ENCODE peak calls at places on chromosomes 12 and 14, in four cellular contexts. N, S, P and U are unnamed samples.
A peak's percentile ranks its signal among the peaks of the same experiment; 100 is the strongest.

GRCh38 chr12:32272465-32272864 is 126.9 kb upstream of the FGD4 start:
- DNase-seq in S (no peak), N (no peak), P (peak; percentile 71), U (no peak)

GRCh38 chr14:100726467-100726811 is 253 bp upstream of the DLK1 start:
- DNase-seq in N (peak; percentile 26), P (no peak), S (no peak), U (no peak)

GRCh38 chr12:5870183-5870582 is 74.9 kb downstream of the ANO2 start:
- DNase-seq in N (no peak), S (no peak), P (no peak), U (no peak)

GRCh38 chr14:91326514-91326832 is 82.0 kb upstream of the GPR68 start:
- DNase-seq in N (no peak), P (no peak), S (no peak), U (no peak)

GRCh38 chr14:28629328-28630004 is 137.1 kb upstream of the FOXG1 start:
- DNase-seq in N (no peak), P (no peak), S (no peak), U (no peak)

GRCh38 chr12:49671051-49671765 is 36.0 kb downstream of the FMNL3 start:
- DNase-seq in P (peak; percentile 21), N (no peak), S (no peak), U (no peak)

GRCh38 chr12:119182701-119183493 is 4.2 kb downstream of the HSPB8 start:
- DNase-seq in P (no peak), S (no peak), N (no peak), U (no peak)

GRCh38 chr12:45613306-45613705 is 116.2 kb upstream of the ARID2 start:
- DNase-seq in N (no peak), P (no peak), S (no peak), U (no peak)

GRCh38 chr14:106556665-106557289 is 1030.4 kb downstream of the TMEM121 start:
- DNase-seq in S (peak; percentile 62), P (peak; percentile 46), N (no peak), U (no peak)

GRCh38 chr14:23103581-23103980 is 1.2 kb downstream of the CIROP start:
- DNase-seq in P (no peak), N (no peak), S (no peak), U (no peak)

GRCh38 chr14:104395941-104396681 is 183.5 kb upstream of the C14orf180 start:
- DNase-seq in S (peak; percentile 15), P (no peak), N (peak; percentile 28), U (peak; percentile 16)

GRCh38 chr12:124341645-124342069 is 46.8 kb downstream of the RFLNA start:
- DNase-seq in P (no peak), N (no peak), S (no peak), U (no peak)

GRCh38 chr12:6062427-6063378 is 61.8 kb downstream of the VWF start:
- DNase-seq in N (no peak), P (peak; percentile 48), S (no peak), U (no peak)

GRCh38 chr12:92649511-92650227 is 53.1 kb upstream of the PLEKHG7 start:
- DNase-seq in N (no peak), S (peak; percentile 55), P (peak; percentile 74), U (no peak)

GRCh38 chr14:106224694-106224971 is 698.2 kb downstream of the TMEM121 start:
- DNase-seq in N (no peak), S (no peak), P (no peak), U (no peak)

GRCh38 chr12:46388427-46388992 is 15.9 kb upstream of the SLC38A2 start:
- DNase-seq in N (no peak), P (peak; percentile 48), S (no peak), U (no peak)

GRCh38 chr12:95605087-95605486 is 53.8 kb upstream of the USP44 start:
- DNase-seq in S (no peak), N (no peak), P (no peak), U (no peak)

GRCh38 chr12:110179291-110179690 is 55.1 kb downstream of the IFT81 start:
- DNase-seq in S (no peak), N (no peak), P (no peak), U (no peak)

GRCh38 chr12:18383203-18383602 is 121.9 kb downstream of the PIK3C2G start:
- DNase-seq in N (no peak), P (no peak), S (no peak), U (no peak)

GRCh38 chr12:69501154-69501895 is 31.1 kb downstream of the FRS2 start:
- DNase-seq in N (no peak), S (no peak), P (no peak), U (no peak)

GRCh38 chr14:58805605-58806358 is 168.0 kb downstream of the DACT1 start:
- DNase-seq in P (no peak), S (no peak), N (no peak), U (no peak)

GRCh38 chr12:119236372-119236771 is 57.6 kb downstream of the HSPB8 start:
- DNase-seq in P (no peak), S (no peak), N (no peak), U (no peak)

GRCh38 chr12:56437430-56438176 is 11.6 kb downstream of the TIMELESS start:
- DNase-seq in P (no peak), N (no peak), S (no peak), U (no peak)

GRCh38 chr12:70576341-70577282 is 60.6 kb downstream of the PTPRB start:
- DNase-seq in P (peak; percentile 66), N (no peak), S (no peak), U (no peak)

GRCh38 chr12:19645823-19646222 is 206.5 kb downstream of the AEBP2 start:
- DNase-seq in N (no peak), P (no peak), S (no peak), U (no peak)

GRCh38 chr12:42541965-42542364 is 47.6 kb downstream of the PRICKLE1 start:
- DNase-seq in S (no peak), N (no peak), P (no peak), U (no peak)

GRCh38 chr12:12011880-12012260 is 58.9 kb upstream of the BCL2L14 start:
- DNase-seq in N (no peak), P (no peak), S (no peak), U (no peak)

GRCh38 chr14:54225457-54225856 is 171.3 kb upstream of the CDKN3 start:
- DNase-seq in S (no peak), N (no peak), P (no peak), U (no peak)

GRCh38 chr14:97282644-97283403 is 485.6 kb downstream of the VRK1 start:
- DNase-seq in S (no peak), N (no peak), P (no peak), U (no peak)

GRCh38 chr14:94114589-94115067 is 4.1 kb downstream of the IFI27 start:
- DNase-seq in P (no peak), S (no peak), N (no peak), U (peak; percentile 59)

GRCh38 chr12:41962171-41962572 is 182.5 kb downstream of the GXYLT1 start:
- DNase-seq in P (no peak), N (peak; percentile 65), S (no peak), U (peak; percentile 69)

GRCh38 chr12:44961887-44962286 is 85.8 kb upstream of the NELL2 start:
- DNase-seq in S (no peak), P (no peak), N (no peak), U (no peak)

GRCh38 chr12:113766880-113767878 is 198.9 kb downstream of the RBM19 start:
- DNase-seq in N (no peak), P (no peak), S (no peak), U (no peak)

GRCh38 chr14:104009297-104009696 is 67.0 kb upstream of the RD3L start:
- DNase-seq in S (no peak), N (no peak), P (no peak), U (no peak)

DNA sequence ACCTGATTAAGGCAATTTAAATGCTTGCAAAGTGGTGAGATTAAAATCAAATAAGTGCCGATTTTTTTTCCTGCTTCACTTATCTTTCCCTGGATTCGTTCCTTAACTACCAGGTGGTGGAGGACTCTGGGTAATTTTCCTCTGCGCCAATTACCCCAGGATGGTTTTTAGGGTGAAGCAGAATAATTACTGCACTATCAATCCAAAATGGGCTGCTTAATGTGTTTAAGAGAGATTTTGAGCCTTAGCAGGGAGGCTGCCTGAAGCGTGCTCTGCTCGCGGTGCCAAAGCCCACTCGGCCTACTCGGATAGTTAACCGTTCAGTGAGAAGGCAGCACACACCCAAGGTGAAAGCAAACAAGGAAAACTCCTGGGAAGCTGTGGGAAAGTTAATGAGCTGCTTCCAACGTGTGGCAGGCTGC is 274.9 kb upstream of the LMO3 start:
- DNase-seq in N (no peak), P (no peak), S (no peak), U (no peak)
- H3K4me3 ChIP-seq in N (no peak overlapping the region), P (no peak overlapping the region), S (no peak overlapping the region), U (no peak overlapping the region)

GRCh38 chr12:15000575-15000974 is 27.7 kb downstream of the PDE6H start:
- DNase-seq in N (no peak), P (no peak), S (no peak), U (no peak)
- H3K27ac ChIP-seq in N (peak overlapping the region; percentile 34), P (no peak overlapping the region), S (no peak overlapping the region), U (no peak overlapping the region)

GRCh38 chr12:21773799-21774198 is 707 bp downstream of the KCNJ8 start:
- DNase-seq in S (no peak), N (no peak), P (no peak), U (no peak)

GRCh38 chr12:21774358-21775129 is at the start of gene KCNJ8:
- DNase-seq in N (peak; percentile 81), S (peak; percentile 62), P (peak; percentile 16), U (peak; percentile 94)

GRCh38 chr12:21776242-21776641 is 1.7 kb upstream of the KCNJ8 start:
- DNase-seq in N (no peak), P (no peak), S (no peak), U (no peak)

GRCh38 chr12:21773263-21773741 is 1.2 kb downstream of the KCNJ8 start:
- DNase-seq in S (peak; percentile 46), P (no peak), N (peak; percentile 72), U (peak; percentile 80)

DNA sequence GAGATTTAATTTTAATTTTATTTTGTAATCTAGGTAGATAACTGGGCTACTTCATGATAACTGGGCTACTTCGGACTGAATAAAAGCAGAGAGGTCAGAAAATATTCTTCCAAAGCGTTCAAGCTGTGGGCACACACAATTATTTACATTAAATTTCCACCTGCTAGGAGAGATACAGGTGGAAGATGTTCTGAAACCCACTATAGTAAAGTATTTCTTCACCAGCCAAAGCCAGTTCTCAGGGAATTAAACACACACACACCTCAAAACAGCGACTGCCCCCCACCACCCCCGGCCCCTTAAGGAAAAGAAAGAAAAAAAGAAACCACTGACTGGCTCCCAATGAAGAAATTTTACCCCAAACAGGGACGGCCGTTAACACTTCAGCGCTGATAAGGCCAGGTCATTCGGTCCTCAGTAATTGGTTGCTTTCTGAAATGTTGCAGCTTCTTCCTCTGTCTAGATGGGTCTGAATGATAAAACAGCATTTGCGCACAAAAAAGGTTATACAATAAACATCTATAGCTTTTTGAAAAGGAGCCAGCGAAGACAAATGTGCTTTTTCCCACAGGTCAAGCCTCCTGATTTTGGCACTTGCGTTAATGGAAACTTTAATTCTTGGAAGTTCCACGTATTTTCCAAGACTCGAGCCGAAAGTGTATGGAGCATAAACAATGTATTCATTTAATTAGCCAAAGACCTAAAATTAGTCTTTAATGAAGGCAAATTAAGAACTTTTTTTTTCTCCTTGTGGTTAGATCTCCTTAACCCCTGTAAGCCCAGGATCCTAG is 819 bp upstream of the KCNJ8 start:
- DNase-seq in P (no peak), N (no peak), S (no peak), U (no peak)
- H3K4me1 ChIP-seq in P (no peaks in the 10 kb centered on the region), N (no peaks in the 10 kb centered on the region), S (peaks cover 5% of the 10 kb centered on the region), U (peaks cover 4% of the 10 kb centered on the region)

GRCh38 chr14:101843665-101844064 is 82.2 kb downstream of the PPP2R5C start:
- DNase-seq in S (no peak), N (no peak), P (peak; percentile 80), U (no peak)

GRCh38 chr14:101844752-101845151 is 83.2 kb downstream of the PPP2R5C start:
- DNase-seq in N (no peak), P (no peak), S (no peak), U (no peak)

GRCh38 chr14:101845496-101845895 is 84.0 kb downstream of the PPP2R5C start:
- DNase-seq in S (no peak), P (no peak), N (no peak), U (no peak)

GRCh38 chr14:101843038-101843437 is 81.5 kb downstream of the PPP2R5C start:
- DNase-seq in P (no peak), N (no peak), S (no peak), U (no peak)

GRCh38 chr14:101844219-101844618 is 82.7 kb downstream of the PPP2R5C start:
- DNase-seq in P (no peak), N (no peak), S (no peak), U (no peak)
- H3K4me3 ChIP-seq in P (no peak overlapping the region), N (no peak overlapping the region), S (no peak overlapping the region), U (no peak overlapping the region)